ENCODE peak calls at places on chromosomes 4 and X, in four cellular contexts. R is fibroblast of lung, O is GM23338, Y is cardiac fibroblast. C is an unnamed sample.

GRCh38 chr4:66034671-66035070 is 364.4 kb upstream of the EPHA5 start:
- DNase-seq in R (no peak), O (no peak), Y (peak), C (peak)

GRCh38 chr4:54090404-54090803 is 9.6 kb upstream of the GSX2 start:
- DNase-seq in R (no peak), O (no peak), Y (no peak), C (no peak)

GRCh38 chr4:156374069-156374468 is 420.4 kb upstream of the CTSO start:
- DNase-seq in R (no peak), O (no peak), Y (no peak), C (no peak)

GRCh38 chr4:153485860-153486259 is 19.7 kb downstream of the TMEM131L start:
- DNase-seq in R (no peak), O (no peak), Y (no peak), C (no peak)

GRCh38 chrX:29496636-29497180 is 718.7 kb upstream of the MAGEB2 start:
- DNase-seq in R (peak), O (no peak), Y (no peak), C (no peak)

GRCh38 chrX:48752498-48752897 is 9.0 kb upstream of the GLOD5 start:
- DNase-seq in R (no peak), O (no peak), Y (no peak), C (no peak)

GRCh38 chr4:128385683-128386304 is 98.2 kb upstream of the PGRMC2 start:
- DNase-seq in R (peak), O (peak), Y (peak), C (peak)

GRCh38 chr4:137451150-137451850 is 81.0 kb downstream of the PCDH18 start:
- DNase-seq in R (no peak), O (peak), Y (peak), C (peak)

GRCh38 chrX:40521868-40522450 is 58.8 kb upstream of the ATP6AP2 start:
- DNase-seq in R (no peak), O (no peak), Y (no peak), C (no peak)

GRCh38 chr4:59553739-59554126 is 1646.4 kb upstream of the ADGRL3 start:
- DNase-seq in R (peak), O (no peak), Y (peak), C (peak)

GRCh38 chrX:13463608-13464007 is 105.8 kb upstream of the EGFL6 start:
- DNase-seq in R (peak), O (no peak), Y (peak), C (peak)

GRCh38 chrX:53249387-53250042 is 24.5 kb upstream of the KDM5C start:
- DNase-seq in R (no peak), O (no peak), Y (no peak), C (no peak)

GRCh38 chr4:73902038-73902637 is 32.9 kb downstream of the CXCL1 start:
- DNase-seq in R (no peak), O (no peak), Y (no peak), C (peak)

GRCh38 chr4:89307446-89308160 is at the start of gene GPRIN3:
- DNase-seq in R (peak), O (peak), Y (peak), C (no peak)

DNA sequence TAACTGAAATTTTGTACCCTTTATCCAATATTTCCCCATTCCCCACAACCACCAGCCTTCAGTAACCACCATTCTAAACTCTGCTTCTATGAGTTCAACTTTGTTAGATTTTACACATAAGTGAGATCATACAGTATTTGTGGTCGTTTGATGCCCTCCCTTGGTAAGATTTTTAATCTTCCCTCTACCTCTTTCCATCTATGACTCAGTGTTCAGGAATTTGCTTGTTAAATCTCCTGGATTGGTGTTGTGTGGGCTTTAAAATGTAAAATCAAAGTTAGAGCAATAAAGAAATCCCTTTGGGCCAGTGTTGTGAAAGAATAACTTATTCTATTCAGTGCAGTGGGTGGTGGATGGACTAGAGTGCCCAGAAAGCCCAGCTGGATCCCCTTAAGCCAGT is 37.4 kb downstream of the SLC16A2 start:
- DNase-seq in R (peak), O (peak), Y (peak), C (peak)
- TF ChIP-seq CTCF in R (no peak), O (no peak), Y (no peak), C (no peak)

GRCh38 chr4:41363384-41363981 is 106.8 kb downstream of the UCHL1 start:
- DNase-seq in R (peak), O (peak), Y (peak), C (peak)
- H3K4me3 ChIP-seq in R (no peak), O (peak), Y (no peak), C (peak)

DNA sequence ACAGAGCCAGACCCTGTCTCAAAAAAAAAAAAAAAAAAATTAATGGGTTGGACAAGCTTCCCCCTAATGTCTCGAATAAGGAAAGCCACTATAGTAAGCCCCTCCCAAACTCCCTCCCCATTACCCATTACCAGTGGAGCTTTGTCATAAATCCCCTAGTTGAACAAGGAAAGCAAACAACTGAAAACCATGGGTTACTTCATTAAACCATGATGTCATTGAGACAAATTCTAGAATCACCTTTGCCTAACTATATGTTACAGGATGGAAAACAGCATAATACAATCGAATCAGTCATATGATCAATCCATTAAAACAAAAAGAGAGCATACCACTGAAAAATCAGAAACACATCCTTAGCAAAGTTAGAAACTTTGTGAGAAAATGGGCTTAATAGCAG is 8.2 kb downstream of the ARAP2 start:
- DNase-seq in R (no peak), O (no peak), Y (no peak), C (no peak)
- TF ChIP-seq CTCF in R (no peak), O (no peak), Y (no peak), C (no peak)

GRCh38 chr4:28444886-28445496 is 1584.3 kb downstream of the STIM2 start:
- DNase-seq in R (peak), O (no peak), Y (no peak), C (peak)

GRCh38 chr4:28449080-28449479 is 1588.4 kb downstream of the STIM2 start:
- DNase-seq in R (peak), O (no peak), Y (no peak), C (no peak)

GRCh38 chr4:28443371-28443770 is 1582.7 kb downstream of the STIM2 start:
- DNase-seq in R (no peak), O (no peak), Y (no peak), C (no peak)

DNA sequence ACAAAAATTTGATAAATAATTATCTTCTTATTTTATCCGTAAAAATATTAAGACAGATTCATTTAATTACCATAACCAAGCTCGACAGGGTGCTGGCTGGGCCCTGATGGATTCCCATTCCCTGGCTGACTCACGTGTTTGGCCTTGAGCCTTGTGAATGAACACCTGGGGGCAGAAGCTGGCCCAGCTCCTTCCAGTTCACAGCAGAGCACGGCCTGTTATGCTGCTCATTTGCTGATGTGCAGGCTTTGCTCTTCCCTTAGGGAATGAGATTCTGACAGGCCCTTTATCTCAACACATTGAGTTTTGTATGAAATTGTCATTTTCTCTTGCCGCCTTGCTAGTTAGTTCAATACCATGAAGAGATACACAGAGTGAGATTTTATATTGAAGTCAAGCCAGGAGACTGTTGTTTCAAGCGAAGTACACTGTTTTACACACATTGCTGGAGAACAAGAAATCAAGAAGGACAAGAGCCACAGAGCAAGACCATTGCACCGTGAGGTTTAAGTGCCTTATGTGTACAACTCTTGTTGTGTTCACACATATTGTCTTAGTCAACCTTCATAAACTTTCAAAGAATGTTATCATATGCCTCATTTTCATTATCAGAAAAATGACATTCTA is 1583.3 kb downstream of the STIM2 start:
- DNase-seq in R (no peak), O (peak), Y (no peak), C (no peak)
- H3K4me3 ChIP-seq in R (no peak), O (no peak), Y (no peak), C (no peak)

C was measured in fibroblast of the aortic adventitia.